ENCODE peak calls at places on chromosomes 5 and 9, in six cellular contexts. G, D, F, A, M and R are unnamed samples.
A peak's percentile ranks its signal among the peaks of the same experiment; 100 is the strongest.

GRCh38 chr9:70587143-70587710 is 172.8 kb upstream of the KLF9 start:
- DNase-seq in M (no peak), A (no peak), D (peak; percentile 86), F (no peak), G (no peak), R (peak; percentile 93)

GRCh38 chr5:2746642-2747041 is 4.8 kb downstream of the IRX2 start:
- DNase-seq in G (no peak), F (no peak), A (no peak), D (no peak), M (no peak), R (no peak)

GRCh38 chr9:108234811-108235210 is 621.0 kb downstream of the ACTL7B start:
- DNase-seq in G (no peak), F (peak; percentile 13), M (no peak), A (no peak), D (peak; percentile 16), R (peak; percentile 56)

GRCh38 chr5:8945972-8946371 is 599.9 kb downstream of the SEMA5A start:
- DNase-seq in A (no peak), G (no peak), F (no peak), D (peak; percentile 36), M (no peak), R (no peak)

GRCh38 chr9:132647355-132647754 is 22.4 kb downstream of the DDX31 start:
- DNase-seq in G (no peak), M (no peak), A (no peak), F (no peak), D (peak; percentile 100), R (peak; percentile 100)

GRCh38 chr9:21018177-21018576 is 13.3 kb downstream of the HACD4 start:
- DNase-seq in A (no peak), F (peak; percentile 62), D (no peak), M (no peak), G (no peak), R (no peak)

GRCh38 chr9:114448706-114449105 is 56.6 kb downstream of the WHRN start:
- DNase-seq in A (no peak), G (no peak), D (peak; percentile 18), F (no peak), M (no peak), R (peak; percentile 5)

GRCh38 chr9:73684601-73685000 is 532.9 kb downstream of the ANXA1 start:
- DNase-seq in G (no peak), F (peak; percentile 8), M (no peak), A (no peak), D (no peak), R (peak; percentile 15)

GRCh38 chr9:87234854-87235253 is 262.8 kb upstream of the DAPK1 start:
- DNase-seq in M (no peak), F (no peak), A (no peak), G (no peak), D (no peak), R (no peak)

GRCh38 chr9:12627091-12627490 is 66.1 kb upstream of the TYRP1 start:
- DNase-seq in G (no peak), M (no peak), A (no peak), F (no peak), D (no peak), R (no peak)

GRCh38 chr9:77802512-77803293 is 154.6 kb upstream of the GNA14 start:
- DNase-seq in D (no peak), G (no peak), F (no peak), A (no peak), M (no peak), R (no peak)

GRCh38 chr5:1817261-1818043 is 16.2 kb downstream of the NDUFS6 start:
- DNase-seq in M (no peak), A (no peak), G (no peak), F (no peak), D (no peak), R (no peak)

GRCh38 chr9:137295313-137296213 is 6.5 kb downstream of the NRARP start:
- DNase-seq in M (no peak), D (no peak), F (no peak), G (peak; percentile 62), A (peak; percentile 66), R (no peak)

DNA sequence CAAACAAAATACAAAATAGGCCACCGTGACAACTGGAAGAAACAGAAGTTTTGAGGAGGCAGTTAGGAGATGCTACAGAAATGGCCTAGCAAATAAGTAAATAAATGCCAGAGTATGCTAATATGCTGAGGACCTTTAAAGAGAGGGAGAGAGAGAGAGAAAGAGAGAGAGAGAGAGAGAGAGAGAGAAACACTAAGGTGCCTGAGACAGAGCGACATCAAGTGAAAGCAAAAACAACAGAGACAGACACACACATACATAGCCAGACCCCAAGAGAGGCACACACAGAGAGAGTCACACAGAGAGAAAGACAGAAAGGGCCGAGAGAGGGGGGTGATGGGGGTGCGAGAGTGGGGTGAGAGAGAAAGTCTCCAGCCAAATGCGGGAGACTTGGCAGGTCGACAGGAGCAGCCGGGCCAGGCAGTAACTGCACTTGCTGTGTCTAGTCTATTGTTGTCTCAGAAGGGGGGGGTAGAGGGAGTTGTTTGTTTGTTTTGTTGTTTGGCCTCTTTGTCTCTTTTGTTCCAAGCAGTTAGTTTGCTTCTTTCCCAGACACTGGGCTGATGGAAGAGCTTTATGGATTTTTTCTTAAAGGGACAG is 30.1 kb upstream of the NFIB start:
- DNase-seq in G (no peak), D (no peak), M (no peak), F (no peak), A (no peak), R (no peak)
- H3K4me1 ChIP-seq in G (peaks cover 36% of the 10 kb centered on the region), D (peaks cover 2% of the 10 kb centered on the region), M (peaks cover 15% of the 10 kb centered on the region), F (no peaks in the 10 kb centered on the region), A (peaks cover 11% of the 10 kb centered on the region), R (peaks cover 32% of the 10 kb centered on the region)

GRCh38 chr5:139667001-139667729 is 19.0 kb downstream of the CXXC5 start:
- DNase-seq in G (no peak), F (no peak), A (no peak), M (no peak), D (no peak), R (no peak)
- H3K18ac ChIP-seq in G (peak overlapping the region; percentile 39), F (no peak overlapping the region), A (no peak overlapping the region), M (no peak overlapping the region), D (no peak overlapping the region), R (peak overlapping the region; percentile 40)

DNA sequence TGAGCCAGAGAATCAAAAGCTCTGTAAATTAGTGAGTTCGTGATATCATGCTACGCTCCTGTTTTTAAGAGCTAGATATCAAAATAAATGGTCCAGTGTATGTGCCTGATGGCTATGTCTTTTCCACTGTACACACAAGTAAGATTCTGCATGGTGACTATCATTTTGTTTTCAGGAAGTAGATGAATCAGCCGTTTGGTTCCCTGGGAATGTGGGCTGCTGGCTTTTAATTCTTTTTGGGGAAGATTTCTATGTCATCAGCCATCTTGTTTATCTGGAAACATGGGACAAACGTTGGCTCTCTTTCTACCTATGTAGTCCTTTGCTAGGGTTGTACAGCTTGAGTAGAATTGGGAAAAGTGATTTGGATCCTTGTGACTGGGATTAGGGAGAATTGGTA is 126.7 kb downstream of the GRIA1 start:
- DNase-seq in A (no peak), M (no peak), G (no peak), F (no peak), D (peak; percentile 63), R (peak; percentile 41)
- H2BK15ac ChIP-seq in A (no peak overlapping the region), M (no peak overlapping the region), G (no peak overlapping the region), F (no peak overlapping the region), D (peak overlapping the region; percentile 78), R (no peak overlapping the region)

GRCh38 chr5:148974638-148975330 is 88.1 kb downstream of the SH3TC2 start:
- DNase-seq in D (no peak), M (no peak), F (peak; percentile 83), G (no peak), A (no peak), R (no peak)
- H3K4me1 ChIP-seq in D (peaks cover 28% of the 10 kb centered on the region), M (no peaks in the 10 kb centered on the region), F (peaks cover 13% of the 10 kb centered on the region), G (no peaks in the 10 kb centered on the region), A (peaks cover 10% of the 10 kb centered on the region), R (peaks cover 20% of the 10 kb centered on the region)

DNA sequence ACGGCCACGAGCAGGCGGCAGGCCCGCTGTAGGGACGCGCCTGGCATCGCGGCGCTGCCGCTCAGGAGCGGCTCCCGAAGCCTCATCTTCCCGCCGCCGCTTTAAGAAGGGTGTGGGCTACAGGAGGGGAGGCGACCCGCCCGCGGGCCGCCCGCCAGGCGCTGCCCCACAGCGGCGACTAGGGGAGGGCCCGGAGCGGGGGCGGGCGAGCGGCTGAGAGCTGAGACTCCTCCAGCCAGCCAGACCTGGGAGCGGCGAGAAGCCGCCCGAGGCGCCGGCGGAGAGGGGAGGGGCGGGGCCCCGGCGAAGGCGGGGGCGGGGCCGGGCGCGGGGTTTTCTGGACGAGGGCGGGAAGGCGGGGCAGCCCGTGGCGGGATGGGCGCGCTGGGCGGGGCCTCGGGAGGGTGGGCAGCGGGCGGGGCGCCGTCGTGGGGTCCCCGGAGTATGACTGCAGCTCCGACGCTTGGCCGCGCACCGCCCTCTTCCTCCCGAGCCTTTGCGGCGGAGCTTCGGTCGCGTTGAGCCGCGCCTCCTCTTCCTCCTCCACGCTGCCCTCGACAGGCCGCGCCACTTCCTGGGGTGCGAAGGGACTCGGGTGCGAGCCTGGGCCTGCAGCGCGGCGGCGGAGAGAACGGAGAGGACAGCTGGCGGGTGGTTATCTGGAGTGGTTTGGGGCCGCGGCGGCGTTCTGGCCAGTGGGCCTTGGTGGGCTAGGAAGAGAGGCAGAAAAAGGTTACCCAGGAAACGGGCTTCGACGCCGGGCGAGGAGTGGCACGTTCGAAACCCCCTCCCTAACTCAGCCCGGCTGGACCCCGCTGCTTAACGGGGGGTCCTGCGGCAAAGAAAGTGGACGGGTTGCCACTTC is at the start of gene B4GALT1:
- DNase-seq in D (peak; percentile 90), F (peak; percentile 94), A (peak; percentile 93), G (peak; percentile 87), M (peak; percentile 56), R (peak; percentile 87)
- H3K18ac ChIP-seq in D (peak within 1 kb of the TSS; percentile 87), F (peak within 1 kb of the TSS; percentile 81), A (peak within 1 kb of the TSS; percentile 23), G (peak within 1 kb of the TSS; percentile 98), M (peak within 1 kb of the TSS; percentile 91), R (peak within 1 kb of the TSS; percentile 99)

DNA sequence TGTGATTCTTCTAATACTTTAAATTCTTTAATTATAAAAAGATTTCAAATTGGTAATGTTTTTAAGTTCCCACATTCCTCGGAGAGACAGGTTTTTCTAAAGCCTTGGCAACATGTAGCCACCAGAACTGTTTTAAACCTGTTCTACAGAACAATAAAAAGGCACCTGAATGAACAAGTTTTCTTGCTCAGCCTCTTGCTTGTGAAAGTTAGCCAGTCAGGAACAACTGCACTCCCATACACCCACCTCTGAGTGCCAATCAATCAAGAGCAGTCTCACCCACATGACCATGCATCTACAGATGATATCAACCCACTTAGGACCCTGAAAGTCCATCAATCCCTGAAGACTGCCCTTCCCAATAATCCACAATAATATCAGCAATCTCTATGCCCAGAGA is 62.3 kb downstream of the AP3B1 start:
- DNase-seq in G (no peak), M (no peak), F (no peak), A (no peak), D (no peak), R (no peak)
- H2BK15ac ChIP-seq in G (no peak overlapping the region), M (no peak overlapping the region), F (no peak overlapping the region), A (no peak overlapping the region), D (no peak overlapping the region), R (no peak overlapping the region)

GRCh38 chr5:84059672-84060071 is 325.0 kb downstream of the EDIL3 start:
- DNase-seq in G (no peak), A (no peak), M (no peak), F (no peak), D (no peak), R (no peak)
- H3K4me1 ChIP-seq in G (no peaks in the 10 kb centered on the region), A (no peaks in the 10 kb centered on the region), M (no peaks in the 10 kb centered on the region), F (no peaks in the 10 kb centered on the region), D (no peaks in the 10 kb centered on the region), R (no peaks in the 10 kb centered on the region)